ENCODE peak calls at places on chromosomes 16 and 17, in five cellular contexts. E is mucosa of gallbladder; T is NCI-H69; K is stimulated activated CD4-positive, alpha-beta T cell treated with anti-CD3 and anti-CD28 coated beads, TNF-alpha, amount 100 ng/mL, for 24 hours; A is NCI-H345. M is an unnamed sample.

GRCh38 chr16:76956394-76956793 is 234.6 kb upstream of the MON1B start:
- DNase-seq in E (no peak), T (no peak), K (no peak), A (no peak), M (no peak)

GRCh38 chr17:21228111-21228510 is 14.2 kb upstream of the TMEM11 start:
- DNase-seq in E (no peak), T (no peak), K (no peak), A (no peak), M (no peak)

GRCh38 chr16:30948087-30948955 is 547 bp upstream of the ORAI3 start:
- DNase-seq in E (peak; percentile 92), T (peak; percentile 74), K (no peak), A (peak; percentile 46), M (peak; percentile 98)

GRCh38 chr16:74064120-74064735 is 232.4 kb upstream of the PSMD7 start:
- DNase-seq in E (no peak), T (no peak), K (no peak), A (no peak), M (no peak)

GRCh38 chr17:28145348-28145747 is 102.9 kb downstream of the NLK start:
- DNase-seq in E (no peak), T (peak; percentile 35), K (no peak), A (no peak), M (no peak)

GRCh38 chr17:79848370-79848766 is 9.1 kb upstream of the CBX4 start:
- DNase-seq in E (no peak), T (no peak), K (no peak), A (no peak), M (no peak)

GRCh38 chr16:86680137-86680536 is 101.8 kb downstream of the FOXL1 start:
- DNase-seq in E (no peak), T (no peak), K (no peak), A (no peak), M (no peak)

GRCh38 chr17:66904760-66905637 is 59.5 kb upstream of the CACNG4 start:
- DNase-seq in E (peak; percentile 44), T (peak; percentile 92), K (no peak), A (peak; percentile 91), M (peak; percentile 60)

GRCh38 chr16:54285414-54286066 is 1.0 kb downstream of the IRX3 start:
- DNase-seq in E (no peak), T (peak; percentile 60), K (no peak), A (peak; percentile 20), M (no peak)

GRCh38 chr16:30896890-30897730 is 696 bp downstream of the CTF1 start:
- DNase-seq in E (peak; percentile 90), T (peak; percentile 94), K (peak; percentile 67), A (peak; percentile 93), M (peak; percentile 93)

GRCh38 chr17:12927541-12928425 is 90.0 kb downstream of the ELAC2 start:
- DNase-seq in E (no peak), T (peak; percentile 10), K (no peak), A (no peak), M (no peak)

GRCh38 chr16:27982184-27982583 is 81.3 kb downstream of the GSG1L start:
- DNase-seq in E (no peak), T (peak; percentile 18), K (no peak), A (no peak), M (peak; percentile 27)

GRCh38 chr16:75514296-75514695 is 19.1 kb upstream of the CHST6 start:
- DNase-seq in E (no peak), T (no peak), K (no peak), A (no peak), M (no peak)